ENCODE peak calls at places on chromosomes 3 and 15, in eight cellular contexts. D is NCI-H187 treated with DMSO at 0.1 percent for 48 hours; R is stimulated activated CD4-positive, alpha-beta T cell treated with anti-CD3 and anti-CD28 coated beads, Interleukin-12 subunit alpha, Interleukin-12 subunit beta, amount 100 ng/mL, for 4 hours; T is HS-27A; N is progenitor cell of endocrine pancreas; E is nephron progenitor cell; F is posterior vena cava; I is A673. U is an unnamed sample.

GRCh38 chr15:71080166-71080565 is 35.1 kb upstream of the THSD4 start:
- DNase-seq in E (no peak), F (no peak), I (no peak), R (no peak), T (no peak), N (no peak), D (no peak), U (no peak)

GRCh38 chr3:40397129-40397528 is 10.1 kb downstream of the ENTPD3 start:
- DNase-seq in R (no peak), E (no peak), N (no peak), I (no peak), T (no peak), D (no peak), F (no peak), U (no peak)

GRCh38 chr15:92523176-92523575 is 129.5 kb downstream of the ST8SIA2 start:
- DNase-seq in N (no peak), I (no peak), D (no peak), T (no peak), F (no peak), E (no peak), R (no peak), U (no peak)

GRCh38 chr15:45181491-45182285 is 6.1 kb downstream of the SHF start:
- DNase-seq in F (peak), N (no peak), E (no peak), T (no peak), D (no peak), R (no peak), I (peak), U (no peak)

GRCh38 chr3:191566469-191566868 is 105.5 kb downstream of the PYDC2 start:
- DNase-seq in N (no peak), I (no peak), R (no peak), D (no peak), F (no peak), T (peak), E (no peak), U (no peak)

GRCh38 chr15:81155375-81156218 is 21.5 kb downstream of the CFAP161 start:
- DNase-seq in F (no peak), R (no peak), E (peak), I (peak), N (no peak), T (no peak), D (no peak), U (no peak)

GRCh38 chr15:69469467-69470191 is 17.0 kb downstream of the RPLP1 start:
- DNase-seq in T (no peak), I (no peak), E (no peak), N (no peak), R (no peak), D (no peak), F (no peak), U (no peak)

GRCh38 chr3:191882289-191882688 is 421.3 kb downstream of the PYDC2 start:
- DNase-seq in N (no peak), D (no peak), E (no peak), R (no peak), F (no peak), I (no peak), T (no peak), U (no peak)

GRCh38 chr3:9500108-9501050 is 53.2 kb downstream of the LHFPL4 start:
- DNase-seq in F (peak), I (peak), E (peak), D (no peak), T (peak), N (peak), R (peak), U (peak)

GRCh38 chr15:27328616-27329015 is 357.6 kb downstream of the GABRG3 start:
- DNase-seq in D (no peak), E (no peak), F (no peak), N (no peak), I (no peak), T (no peak), R (no peak), U (no peak)

GRCh38 chr3:43105224-43105596 is 669 bp downstream of the POMGNT2 start:
- DNase-seq in F (no peak), R (peak), I (no peak), D (no peak), N (peak), E (no peak), T (no peak), U (no peak)

GRCh38 chr3:112530573-112530972 is 31.2 kb downstream of the ATG3 start:
- DNase-seq in I (no peak), N (no peak), D (no peak), T (no peak), R (no peak), E (no peak), F (no peak), U (no peak)

GRCh38 chr15:49675051-49675450 is 54.2 kb downstream of the DTWD1 start:
- DNase-seq in T (peak), R (no peak), F (no peak), E (no peak), I (no peak), N (no peak), D (no peak), U (no peak)

GRCh38 chr15:45892182-45892581 is 257.4 kb downstream of the SQOR start:
- DNase-seq in D (no peak), T (no peak), N (no peak), F (no peak), R (no peak), I (no peak), E (no peak), U (no peak)

GRCh38 chr3:178244653-178245384 is 291.4 kb upstream of the KCNMB2 start:
- DNase-seq in I (no peak), R (no peak), N (no peak), D (no peak), F (no peak), T (no peak), E (no peak), U (no peak)

GRCh38 chr15:52518487-52518886 is 10.2 kb downstream of the MYO5A start:
- DNase-seq in D (no peak), I (no peak), F (no peak), N (no peak), T (no peak), E (no peak), R (no peak), U (no peak)

GRCh38 chr3:32719931-32720330 is 34.9 kb downstream of the CNOT10 start:
- DNase-seq in D (no peak), I (no peak), E (no peak), N (no peak), R (no peak), F (no peak), T (no peak), U (no peak)

GRCh38 chr15:26771917-26772587 is 814 bp downstream of the GABRB3 start:
- DNase-seq in I (no peak), T (no peak), F (no peak), E (peak), D (no peak), R (no peak), N (no peak), U (no peak)

GRCh38 chr3:191085091-191085490 is 114.0 kb upstream of the OSTN start:
- DNase-seq in T (no peak), E (no peak), I (no peak), D (no peak), R (no peak), F (no peak), N (no peak), U (no peak)

GRCh38 chr3:42063886-42064285 is 27.3 kb upstream of the TRAK1 start:
- DNase-seq in D (no peak), R (no peak), T (peak), N (no peak), E (no peak), F (no peak), I (peak), U (no peak)

GRCh38 chr15:77032052-77032646 is 37.2 kb downstream of the PSTPIP1 start:
- DNase-seq in D (no peak), F (peak), N (peak), E (no peak), I (no peak), T (no peak), R (no peak), U (peak)

GRCh38 chr3:128573707-128574162 is 76.9 kb downstream of the RPN1 start:
- DNase-seq in E (no peak), N (no peak), R (no peak), F (no peak), I (peak), D (no peak), T (no peak), U (no peak)

U was measured in type B pancreatic cell.